ENCODE peak calls at places on chromosomes 16 and 17, in five cellular contexts. One of them, this sample, is unnamed.

GRCh38 chr16:81480856-81481821 is 36.5 kb downstream of the CMIP start:
- DNase-seq in activated gamma-delta T cell: no peak
- DNase-seq in NCI-H1436: no peak
- DNase-seq in ACHN: no peak
- DNase-seq in CD8-positive, alpha-beta memory T cell: no peak
- DNase-seq in this sample: no peak

GRCh38 chr17:83078378-83079339 is 750 bp upstream of the METRNL start:
- DNase-seq in activated gamma-delta T cell: no peak
- DNase-seq in NCI-H1436: no peak
- DNase-seq in ACHN: no peak
- DNase-seq in CD8-positive, alpha-beta memory T cell: peak; percentile 27
- DNase-seq in this sample: no peak

GRCh38 chr16:63315229-63315628 is 1279.0 kb upstream of the CDH8 start:
- DNase-seq in activated gamma-delta T cell: no peak
- DNase-seq in NCI-H1436: no peak
- DNase-seq in ACHN: no peak
- DNase-seq in CD8-positive, alpha-beta memory T cell: no peak
- DNase-seq in this sample: no peak

GRCh38 chr16:26672206-26672605 is 394.5 kb upstream of the C16orf82 start:
- DNase-seq in activated gamma-delta T cell: no peak
- DNase-seq in NCI-H1436: peak; percentile 93
- DNase-seq in ACHN: no peak
- DNase-seq in CD8-positive, alpha-beta memory T cell: no peak
- DNase-seq in this sample: no peak

GRCh38 chr17:47945080-47945479 is 3.7 kb downstream of the PNPO start:
- DNase-seq in activated gamma-delta T cell: no peak
- DNase-seq in NCI-H1436: no peak
- DNase-seq in ACHN: no peak
- DNase-seq in CD8-positive, alpha-beta memory T cell: peak; percentile 11
- DNase-seq in this sample: no peak

GRCh38 chr17:81127526-81128177 is 37.7 kb upstream of the PVALEF start:
- DNase-seq in activated gamma-delta T cell: no peak
- DNase-seq in NCI-H1436: no peak
- DNase-seq in ACHN: no peak
- DNase-seq in CD8-positive, alpha-beta memory T cell: no peak
- DNase-seq in this sample: no peak

GRCh38 chr17:56681561-56682266 is 88.2 kb downstream of the NOG start:
- DNase-seq in activated gamma-delta T cell: no peak
- DNase-seq in NCI-H1436: no peak
- DNase-seq in ACHN: peak; percentile 93
- DNase-seq in CD8-positive, alpha-beta memory T cell: no peak
- DNase-seq in this sample: peak; percentile 7

GRCh38 chr16:54507091-54507490 is 220.5 kb upstream of the IRX3 start:
- DNase-seq in activated gamma-delta T cell: no peak
- DNase-seq in NCI-H1436: peak; percentile 65
- DNase-seq in ACHN: no peak
- DNase-seq in CD8-positive, alpha-beta memory T cell: no peak
- DNase-seq in this sample: no peak

GRCh38 chr17:50052241-50052788 is 3.6 kb upstream of the ITGA3 start:
- DNase-seq in activated gamma-delta T cell: no peak
- DNase-seq in NCI-H1436: peak; percentile 80
- DNase-seq in ACHN: no peak
- DNase-seq in CD8-positive, alpha-beta memory T cell: no peak
- DNase-seq in this sample: no peak

GRCh38 chr16:72840591-72841381 is 207.1 kb downstream of the ZFHX3 start:
- DNase-seq in activated gamma-delta T cell: no peak
- DNase-seq in NCI-H1436: no peak
- DNase-seq in ACHN: no peak
- DNase-seq in CD8-positive, alpha-beta memory T cell: no peak
- DNase-seq in this sample: no peak

GRCh38 chr17:64441772-64442549 is 7.0 kb upstream of the MILR1 start:
- DNase-seq in activated gamma-delta T cell: no peak
- DNase-seq in NCI-H1436: no peak
- DNase-seq in ACHN: no peak
- DNase-seq in CD8-positive, alpha-beta memory T cell: peak; percentile 7
- DNase-seq in this sample: no peak

GRCh38 chr16:66576306-66576705 is 3.0 kb upstream of the CMTM2 start:
- DNase-seq in activated gamma-delta T cell: no peak
- DNase-seq in NCI-H1436: no peak
- DNase-seq in ACHN: no peak
- DNase-seq in CD8-positive, alpha-beta memory T cell: no peak
- DNase-seq in this sample: no peak

GRCh38 chr17:81285179-81285878 is 9.8 kb downstream of the SLC38A10 start:
- DNase-seq in activated gamma-delta T cell: peak; percentile 34
- DNase-seq in NCI-H1436: no peak
- DNase-seq in ACHN: no peak
- DNase-seq in CD8-positive, alpha-beta memory T cell: peak; percentile 24
- DNase-seq in this sample: peak; percentile 41

GRCh38 chr17:35189291-35189690 is 4.9 kb downstream of the SLC35G3 start:
- DNase-seq in activated gamma-delta T cell: no peak
- DNase-seq in NCI-H1436: no peak
- DNase-seq in ACHN: no peak
- DNase-seq in CD8-positive, alpha-beta memory T cell: no peak
- DNase-seq in this sample: no peak

GRCh38 chr17:17768415-17769088 is 68.2 kb downstream of the SREBF1 start:
- DNase-seq in activated gamma-delta T cell: no peak
- DNase-seq in NCI-H1436: no peak
- DNase-seq in ACHN: no peak
- DNase-seq in CD8-positive, alpha-beta memory T cell: no peak
- DNase-seq in this sample: no peak

GRCh38 chr17:31216053-31216751 is 80.8 kb downstream of the OMG start:
- DNase-seq in activated gamma-delta T cell: no peak
- DNase-seq in NCI-H1436: peak; percentile 58
- DNase-seq in ACHN: peak; percentile 71
- DNase-seq in CD8-positive, alpha-beta memory T cell: no peak
- DNase-seq in this sample: no peak

GRCh38 chr17:4134756-4135155 is 8.1 kb downstream of the ZZEF1 start:
- DNase-seq in activated gamma-delta T cell: no peak
- DNase-seq in NCI-H1436: no peak
- DNase-seq in ACHN: no peak
- DNase-seq in CD8-positive, alpha-beta memory T cell: no peak
- DNase-seq in this sample: no peak

GRCh38 chr17:7997186-7997585 is 5.2 kb upstream of the GUCY2D start:
- DNase-seq in activated gamma-delta T cell: no peak
- DNase-seq in NCI-H1436: peak; percentile 51
- DNase-seq in ACHN: peak; percentile 31
- DNase-seq in CD8-positive, alpha-beta memory T cell: no peak
- DNase-seq in this sample: no peak

GRCh38 chr16:87203060-87203656 is 114.0 kb downstream of the C16orf95 start:
- DNase-seq in activated gamma-delta T cell: no peak
- DNase-seq in NCI-H1436: peak; percentile 2
- DNase-seq in ACHN: peak; percentile 91
- DNase-seq in CD8-positive, alpha-beta memory T cell: peak; percentile 10
- DNase-seq in this sample: peak; percentile 3

This sample was measured in effector memory CD8-positive, alpha-beta T cell.